ENCODE peak calls at places on chromosomes 6 and 20, in four cellular contexts. One of them, this sample, is unnamed. For H3K36me3, the result is how much of the 10 kb centered on the place peaks cover.

GRCh38 chr6:156658596-156659316 is 118.4 kb upstream of the ARID1B start:
- DNase-seq in CD8-positive, alpha-beta memory T cell: no peak
- DNase-seq in prostate gland: no peak
- DNase-seq in mammary epithelial cell: no peak
- DNase-seq in this sample: peak

GRCh38 chr6:42533794-42534193 is 30.0 kb upstream of the UBR2 start:
- DNase-seq in prostate gland: no peak
- DNase-seq in CD8-positive, alpha-beta memory T cell: no peak
- DNase-seq in mammary epithelial cell: no peak
- DNase-seq in this sample: no peak

GRCh38 chr6:21436625-21437024 is 156.9 kb upstream of the SOX4 start:
- DNase-seq in prostate gland: no peak
- DNase-seq in mammary epithelial cell: no peak
- DNase-seq in CD8-positive, alpha-beta memory T cell: no peak
- DNase-seq in this sample: no peak

GRCh38 chr20:17759449-17759848 is 59.7 kb downstream of the BANF2 start:
- DNase-seq in prostate gland: no peak
- DNase-seq in mammary epithelial cell: no peak
- DNase-seq in CD8-positive, alpha-beta memory T cell: no peak
- DNase-seq in this sample: no peak

GRCh38 chr6:156102129-156102528 is 646.5 kb upstream of the NOX3 start:
- DNase-seq in CD8-positive, alpha-beta memory T cell: no peak
- DNase-seq in mammary epithelial cell: no peak
- DNase-seq in prostate gland: no peak
- DNase-seq in this sample: no peak

GRCh38 chr20:47181056-47181862 is 175.2 kb downstream of the ZMYND8 start:
- DNase-seq in mammary epithelial cell: peak
- DNase-seq in CD8-positive, alpha-beta memory T cell: no peak
- DNase-seq in prostate gland: peak
- DNase-seq in this sample: peak

GRCh38 chr6:28980797-28981390 is 24.2 kb downstream of the ZNF311 start:
- DNase-seq in mammary epithelial cell: peak
- DNase-seq in prostate gland: no peak
- DNase-seq in CD8-positive, alpha-beta memory T cell: peak
- DNase-seq in this sample: peak

GRCh38 chr20:11394145-11394833 is 523.4 kb upstream of the BTBD3 start:
- DNase-seq in prostate gland: no peak
- DNase-seq in CD8-positive, alpha-beta memory T cell: no peak
- DNase-seq in mammary epithelial cell: peak
- DNase-seq in this sample: peak

GRCh38 chr6:33298773-33299236 is at the start of gene RGL2:
- DNase-seq in prostate gland: peak
- DNase-seq in mammary epithelial cell: no peak
- DNase-seq in CD8-positive, alpha-beta memory T cell: no peak
- DNase-seq in this sample: no peak

GRCh38 chr6:56864171-56864616 is 90.7 kb upstream of the BEND6 start:
- DNase-seq in prostate gland: no peak
- DNase-seq in CD8-positive, alpha-beta memory T cell: no peak
- DNase-seq in mammary epithelial cell: peak
- DNase-seq in this sample: peak

GRCh38 chr20:41391587-41392001 is 25.0 kb upstream of the EMILIN3 start:
- DNase-seq in CD8-positive, alpha-beta memory T cell: no peak
- DNase-seq in mammary epithelial cell: peak
- DNase-seq in prostate gland: no peak
- DNase-seq in this sample: peak

GRCh38 chr6:56549014-56549413 is 93.7 kb downstream of the DST start:
- DNase-seq in mammary epithelial cell: no peak
- DNase-seq in prostate gland: no peak
- DNase-seq in CD8-positive, alpha-beta memory T cell: no peak
- DNase-seq in this sample: no peak

GRCh38 chr6:73152998-73153757 is 72.1 kb downstream of the KHDC1L start:
- DNase-seq in CD8-positive, alpha-beta memory T cell: no peak
- DNase-seq in prostate gland: no peak
- DNase-seq in mammary epithelial cell: peak
- DNase-seq in this sample: no peak

GRCh38 chr6:16766043-16766521 is 4.8 kb upstream of the ATXN1 start:
- DNase-seq in mammary epithelial cell: peak
- DNase-seq in CD8-positive, alpha-beta memory T cell: no peak
- DNase-seq in prostate gland: no peak
- DNase-seq in this sample: peak

GRCh38 chr6:87909849-87910248 is 137.8 kb upstream of the SPACA1 start:
- DNase-seq in prostate gland: no peak
- DNase-seq in mammary epithelial cell: peak
- DNase-seq in CD8-positive, alpha-beta memory T cell: no peak
- DNase-seq in this sample: peak

GRCh38 chr20:32207626-32208498 is at the start of the genes PLAGL2 and POFUT1:
- DNase-seq in mammary epithelial cell: peak
- DNase-seq in CD8-positive, alpha-beta memory T cell: peak
- DNase-seq in prostate gland: peak
- DNase-seq in this sample: peak

GRCh38 chr20:59994697-59995122 is 36.5 kb downstream of the CDH26 start:
- DNase-seq in CD8-positive, alpha-beta memory T cell: no peak
- DNase-seq in prostate gland: peak
- DNase-seq in mammary epithelial cell: peak
- DNase-seq in this sample: no peak

GRCh38 chr20:42461321-42461720 is 728.4 kb downstream of the PTPRT start:
- DNase-seq in prostate gland: no peak
- DNase-seq in CD8-positive, alpha-beta memory T cell: no peak
- DNase-seq in mammary epithelial cell: no peak
- DNase-seq in this sample: no peak

GRCh38 chr6:115896538-115897129 is 164.1 kb downstream of the FRK start:
- DNase-seq in CD8-positive, alpha-beta memory T cell: no peak
- DNase-seq in mammary epithelial cell: peak
- DNase-seq in prostate gland: no peak
- DNase-seq in this sample: peak

GRCh38 chr20:25020345-25020744 is 27.8 kb upstream of the APMAP start:
- DNase-seq in CD8-positive, alpha-beta memory T cell: no peak
- DNase-seq in mammary epithelial cell: no peak
- DNase-seq in prostate gland: no peak
- DNase-seq in this sample: no peak

GRCh38 chr20:25018841-25019240 is 26.3 kb upstream of the APMAP start:
- DNase-seq in prostate gland: no peak
- DNase-seq in CD8-positive, alpha-beta memory T cell: no peak
- DNase-seq in mammary epithelial cell: no peak
- DNase-seq in this sample: no peak

GRCh38 chr20:25018425-25018824 is 25.9 kb upstream of the APMAP start:
- DNase-seq in prostate gland: no peak
- DNase-seq in mammary epithelial cell: no peak
- DNase-seq in CD8-positive, alpha-beta memory T cell: no peak
- DNase-seq in this sample: no peak

GRCh38 chr20:25020901-25021301 is 28.4 kb upstream of the APMAP start:
- DNase-seq in mammary epithelial cell: no peak
- DNase-seq in prostate gland: no peak
- DNase-seq in CD8-positive, alpha-beta memory T cell: no peak
- DNase-seq in this sample: no peak

DNA sequence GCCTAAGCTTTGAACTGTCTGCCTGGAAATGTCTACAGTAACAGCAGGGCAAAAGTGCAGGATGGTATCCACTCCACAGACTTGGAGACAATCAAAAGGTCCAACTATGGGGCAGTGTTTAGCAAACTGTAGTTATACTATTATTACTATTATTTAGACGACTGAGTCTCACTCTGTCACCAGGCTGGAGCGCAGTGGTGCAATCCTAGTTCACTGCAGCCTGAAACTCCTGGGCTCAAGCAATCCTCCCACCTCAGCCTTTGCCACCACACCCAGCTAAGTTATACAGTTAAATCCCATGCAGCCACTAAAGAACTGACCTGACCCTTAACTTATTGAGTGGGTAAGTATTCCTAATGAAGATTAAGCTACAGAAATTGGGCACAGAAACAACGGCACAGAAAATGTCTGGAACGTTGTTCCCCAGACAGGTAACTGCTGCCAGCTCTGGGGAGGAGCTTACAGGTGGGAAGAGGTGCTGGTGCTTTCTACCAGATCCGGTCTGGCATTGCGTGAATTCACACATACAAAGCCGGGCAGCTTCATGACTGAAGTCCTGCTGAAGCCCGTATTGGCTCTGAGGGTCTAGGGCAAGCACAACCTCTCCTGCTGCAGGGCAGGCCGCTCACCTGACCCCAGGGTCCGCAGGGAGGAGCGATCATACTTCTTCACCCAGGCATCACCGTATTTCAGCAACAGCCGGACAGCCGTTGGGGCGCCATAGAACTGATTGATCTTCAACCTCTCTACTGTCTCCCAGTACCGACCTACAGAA is 27.0 kb upstream of the APMAP start:
- DNase-seq in CD8-positive, alpha-beta memory T cell: no peak
- DNase-seq in mammary epithelial cell: no peak
- DNase-seq in prostate gland: peak
- DNase-seq in this sample: no peak
- H3K36me3 ChIP-seq in CD8-positive, alpha-beta memory T cell: under half
- H3K36me3 ChIP-seq in mammary epithelial cell: under half
- H3K36me3 ChIP-seq in prostate gland: under half
- H3K36me3 ChIP-seq in this sample: under half

GRCh38 chr20:50127587-50128519 is 14.9 kb upstream of the UBE2V1 start:
- DNase-seq in prostate gland: no peak
- DNase-seq in CD8-positive, alpha-beta memory T cell: no peak
- DNase-seq in mammary epithelial cell: no peak
- DNase-seq in this sample: no peak
- H3K36me3 ChIP-seq in prostate gland: under half
- H3K36me3 ChIP-seq in CD8-positive, alpha-beta memory T cell: under half
- H3K36me3 ChIP-seq in mammary epithelial cell: under half
- H3K36me3 ChIP-seq in this sample: under half

GRCh38 chr6:44335631-44336030 is 6.8 kb upstream of the SPATS1 start:
- DNase-seq in CD8-positive, alpha-beta memory T cell: no peak
- DNase-seq in prostate gland: no peak
- DNase-seq in mammary epithelial cell: no peak
- DNase-seq in this sample: no peak

GRCh38 chr6:44333942-44334341 is 8.5 kb upstream of the SPATS1 start:
- DNase-seq in prostate gland: no peak
- DNase-seq in CD8-positive, alpha-beta memory T cell: no peak
- DNase-seq in mammary epithelial cell: no peak
- DNase-seq in this sample: no peak

GRCh38 chr6:44332585-44332984 is 9.9 kb upstream of the SPATS1 start:
- DNase-seq in mammary epithelial cell: no peak
- DNase-seq in CD8-positive, alpha-beta memory T cell: no peak
- DNase-seq in prostate gland: no peak
- DNase-seq in this sample: peak

GRCh38 chr6:44329858-44330257 is 12.6 kb upstream of the SPATS1 start:
- DNase-seq in mammary epithelial cell: no peak
- DNase-seq in prostate gland: no peak
- DNase-seq in CD8-positive, alpha-beta memory T cell: no peak
- DNase-seq in this sample: no peak

DNA sequence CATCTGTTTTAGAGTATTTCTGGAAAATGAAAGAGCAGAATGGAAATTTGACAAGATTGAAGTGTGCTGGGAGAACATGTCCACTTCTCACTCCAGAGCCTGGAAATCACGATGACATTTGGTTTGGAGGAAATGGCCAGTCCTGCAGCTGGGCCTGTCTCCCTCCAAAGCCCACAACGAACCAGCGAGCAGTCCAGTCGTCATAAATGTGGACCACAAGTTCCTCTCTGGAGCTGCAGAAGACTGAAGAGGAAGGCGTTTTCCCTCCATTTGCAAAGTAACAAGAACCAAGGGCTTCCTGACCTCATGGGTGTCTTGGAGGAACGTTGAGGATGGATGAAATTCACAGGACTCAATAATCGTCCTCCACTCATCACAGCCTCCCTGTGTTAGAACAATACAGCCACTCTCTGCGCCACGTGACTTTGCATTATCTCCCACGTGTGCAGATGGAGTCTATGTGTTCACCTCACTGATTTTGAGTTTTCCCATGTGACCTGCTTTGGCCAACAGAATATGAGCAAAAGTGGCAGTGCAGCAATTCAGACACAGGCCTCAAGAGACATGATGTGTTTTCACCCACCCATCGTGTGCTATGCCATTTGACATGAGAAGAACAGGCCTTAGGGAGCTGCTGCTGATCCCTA is 9.1 kb upstream of the SPATS1 start:
- DNase-seq in CD8-positive, alpha-beta memory T cell: no peak
- DNase-seq in prostate gland: no peak
- DNase-seq in mammary epithelial cell: no peak
- DNase-seq in this sample: no peak
- H3K36me3 ChIP-seq in CD8-positive, alpha-beta memory T cell: under half
- H3K36me3 ChIP-seq in prostate gland: under half
- H3K36me3 ChIP-seq in mammary epithelial cell: under half
- H3K36me3 ChIP-seq in this sample: under half

DNA sequence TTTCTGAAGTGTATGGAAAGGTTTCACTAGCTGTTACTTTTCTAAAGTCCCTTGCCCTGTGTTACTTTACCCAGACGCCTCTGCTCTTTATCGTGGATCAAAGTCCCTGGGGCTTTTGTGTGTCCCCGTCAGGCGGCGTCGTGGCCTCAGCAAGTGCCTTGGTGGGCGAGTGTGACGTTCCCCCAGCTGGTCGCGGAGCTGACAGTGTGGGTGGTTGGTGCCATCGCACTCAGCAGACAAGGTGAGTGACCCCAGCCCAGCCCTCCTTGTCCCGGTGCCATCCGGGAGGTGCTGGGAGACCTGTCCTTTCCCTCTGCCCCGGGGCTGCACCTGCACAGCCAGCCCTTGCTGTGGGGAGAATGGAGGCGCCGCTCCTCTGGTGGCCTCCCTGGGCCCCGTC is 27.3 kb upstream of the TCFL5 start:
- DNase-seq in CD8-positive, alpha-beta memory T cell: no peak
- DNase-seq in mammary epithelial cell: no peak
- DNase-seq in prostate gland: no peak
- DNase-seq in this sample: no peak
- H3K36me3 ChIP-seq in CD8-positive, alpha-beta memory T cell: half or more
- H3K36me3 ChIP-seq in mammary epithelial cell: half or more
- H3K36me3 ChIP-seq in prostate gland: under half
- H3K36me3 ChIP-seq in this sample: under half

GRCh38 chr20:37513764-37514359 is 7.2 kb upstream of the NNAT start:
- DNase-seq in CD8-positive, alpha-beta memory T cell: no peak
- DNase-seq in prostate gland: no peak
- DNase-seq in mammary epithelial cell: no peak
- DNase-seq in this sample: no peak
- H3K36me3 ChIP-seq in CD8-positive, alpha-beta memory T cell: under half
- H3K36me3 ChIP-seq in prostate gland: under half
- H3K36me3 ChIP-seq in mammary epithelial cell: under half
- H3K36me3 ChIP-seq in this sample: under half

GRCh38 chr6:24824142-24824755 is 25.5 kb upstream of the ARMH2 start:
- DNase-seq in mammary epithelial cell: no peak
- DNase-seq in CD8-positive, alpha-beta memory T cell: no peak
- DNase-seq in prostate gland: no peak
- DNase-seq in this sample: no peak
- H3K36me3 ChIP-seq in mammary epithelial cell: under half
- H3K36me3 ChIP-seq in CD8-positive, alpha-beta memory T cell: half or more
- H3K36me3 ChIP-seq in prostate gland: under half
- H3K36me3 ChIP-seq in this sample: under half

This sample was measured in astrocyte.